ENCODE peak calls at places on chromosome 9, in eight cellular contexts. Y is endothelial cell; T is psoas muscle; Q is GM12865; H is CD8-positive, alpha-beta T cell; J is neural progenitor cell; K is cardiac muscle cell; A is AG10803. Z is an unnamed sample.
A peak's percentile ranks its signal among the peaks of the same experiment; 100 is the strongest.

GRCh38 chr9:117763314-117763713 is 59.1 kb downstream of the TLR4 start:
- DNase-seq in A (peak; percentile 66), J (no peak), Y (no peak), H (no peak), K (peak; percentile 45), T (no peak), Q (no peak), Z (no peak)

GRCh38 chr9:629136-629535 is 212.4 kb upstream of the DMRT1 start:
- DNase-seq in H (no peak), J (no peak), K (no peak), A (no peak), Q (no peak), T (no peak), Y (no peak), Z (no peak)

GRCh38 chr9:125964702-125965225 is 217.6 kb downstream of the PBX3 start:
- DNase-seq in T (no peak), Q (no peak), A (no peak), K (no peak), J (no peak), H (no peak), Y (no peak), Z (no peak)

GRCh38 chr9:116152941-116153764 is 438 bp upstream of the PAPPA start:
- DNase-seq in J (peak; percentile 81), Y (no peak), K (peak; percentile 83), T (no peak), A (peak; percentile 93), H (no peak), Q (no peak), Z (no peak)

GRCh38 chr9:1125741-1126140 is 75.6 kb downstream of the DMRT2 start:
- DNase-seq in Q (no peak), A (no peak), K (peak; percentile 2), T (no peak), Y (no peak), H (no peak), J (no peak), Z (no peak)

GRCh38 chr9:100575765-100576368 is 2.0 kb upstream of the CAVIN4 start:
- DNase-seq in H (no peak), Y (no peak), K (peak; percentile 54), J (no peak), Q (no peak), A (peak; percentile 80), T (no peak), Z (no peak)

GRCh38 chr9:109206670-109207069 is 39.6 kb upstream of the FRRS1L start:
- DNase-seq in A (no peak), H (no peak), Q (no peak), T (no peak), J (peak; percentile 32), Y (no peak), K (no peak), Z (no peak)

GRCh38 chr9:16289639-16290038 is 580.8 kb downstream of the BNC2 start:
- DNase-seq in J (no peak), A (no peak), T (no peak), H (no peak), Q (peak; percentile 30), Y (no peak), K (peak; percentile 44), Z (no peak)

GRCh38 chr9:120650352-120650751 is 63.9 kb downstream of the MEGF9 start:
- DNase-seq in K (peak; percentile 71), H (no peak), A (no peak), Q (no peak), Y (no peak), J (no peak), T (no peak), Z (no peak)

GRCh38 chr9:135888126-135888765 is 19.1 kb downstream of the CAMSAP1 start:
- DNase-seq in Q (no peak), J (no peak), Y (no peak), T (no peak), K (no peak), A (no peak), H (no peak), Z (no peak)

GRCh38 chr9:125982798-125983406 is 235.7 kb downstream of the PBX3 start:
- DNase-seq in T (no peak), K (no peak), H (no peak), A (no peak), Q (no peak), J (no peak), Y (no peak), Z (no peak)

GRCh38 chr9:113854310-113854709 is 21.8 kb upstream of the ZNF618 start:
- DNase-seq in A (no peak), Y (no peak), Q (no peak), K (no peak), T (no peak), J (no peak), H (no peak), Z (no peak)

GRCh38 chr9:113857875-113858274 is 18.2 kb upstream of the ZNF618 start:
- DNase-seq in A (no peak), Y (no peak), H (no peak), K (no peak), T (no peak), J (peak; percentile 40), Q (peak; percentile 15), Z (no peak)

GRCh38 chr9:113851359-113851758 is 24.8 kb upstream of the ZNF618 start:
- DNase-seq in H (no peak), K (no peak), Q (no peak), J (no peak), A (no peak), Y (no peak), T (no peak), Z (no peak)

GRCh38 chr9:113851860-113852259 is 24.2 kb upstream of the ZNF618 start:
- DNase-seq in Q (no peak), A (no peak), K (no peak), T (no peak), H (no peak), J (no peak), Y (no peak), Z (no peak)

DNA sequence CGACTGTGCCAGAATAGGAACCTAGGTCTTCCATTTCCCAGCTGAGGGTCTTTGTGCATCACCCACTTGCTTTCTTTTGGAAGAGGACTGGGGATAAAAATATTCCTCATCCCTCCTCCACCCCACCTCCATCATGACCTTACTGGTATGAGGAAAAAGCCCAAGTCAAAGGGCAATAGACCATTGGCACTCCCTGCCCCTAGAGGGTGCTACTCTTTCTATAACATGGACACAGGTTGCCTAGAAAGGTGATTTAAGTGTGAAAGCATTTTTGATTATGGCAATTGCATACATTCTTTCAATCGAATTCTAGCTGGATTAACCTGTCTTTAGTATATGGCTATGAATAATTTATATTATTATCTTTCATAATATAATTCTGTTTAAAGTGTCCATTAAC is 22.8 kb upstream of the ZNF618 start:
- DNase-seq in Y (no peak), A (peak; percentile 2), J (peak; percentile 54), H (no peak), Q (peak; percentile 13), K (peak; percentile 15), T (no peak), Z (no peak)
- TF ChIP-seq CTCF in Y (no peak), A (peak; percentile 54), J (peak; percentile 69), H (no peak), Q (peak; percentile 44), K (peak; percentile 50), T (peak; percentile 48), Z (peak; percentile 51)

DNA sequence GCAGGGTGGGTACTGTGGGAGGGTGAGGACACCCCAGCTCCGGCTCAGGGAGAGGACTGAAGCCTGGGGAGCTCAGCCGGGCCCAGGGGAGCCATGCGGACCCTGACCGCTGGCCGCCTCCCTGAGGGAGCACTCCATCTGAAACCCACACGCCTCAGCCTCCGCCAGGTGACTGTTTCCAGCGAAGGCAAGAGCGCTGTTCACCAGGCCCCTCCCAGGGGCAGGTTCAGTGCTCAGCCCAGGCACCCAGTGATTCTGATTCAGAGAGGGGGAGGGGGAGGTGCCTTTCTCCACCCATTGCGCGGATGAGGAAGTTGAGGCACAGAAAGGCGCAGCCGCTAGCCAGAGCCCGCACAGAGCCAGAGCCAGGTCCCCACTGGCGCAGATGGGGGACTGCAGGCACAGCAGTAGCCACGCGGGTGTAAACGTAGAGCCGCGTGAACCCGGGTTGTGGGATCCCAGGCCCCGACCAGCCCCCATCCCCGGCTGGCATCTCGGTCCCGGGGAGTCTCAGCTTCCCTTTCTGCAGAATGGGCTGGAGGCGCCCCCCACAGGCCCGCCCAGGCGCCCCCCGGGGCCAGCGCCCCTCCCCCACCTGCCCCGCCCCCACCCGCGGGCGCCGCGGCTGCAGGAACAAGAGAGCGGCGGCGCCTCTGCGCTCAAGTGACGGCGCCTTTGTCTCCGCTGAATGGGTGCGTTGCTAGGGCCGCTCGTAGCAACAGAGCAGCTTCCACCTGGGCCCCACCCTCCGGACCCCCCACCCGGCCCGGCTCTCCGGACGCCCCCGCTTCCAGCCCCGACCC is 27.2 kb downstream of the ADGRD2 start:
- DNase-seq in Q (no peak), H (no peak), T (no peak), K (peak; percentile 5), Y (no peak), A (no peak), J (peak; percentile 82), Z (peak; percentile 39)
- TF ChIP-seq CTCF in Q (no peak), H (no peak), T (no peak), K (no peak), Y (no peak), A (no peak), J (no peak), Z (peak; percentile 23)

DNA sequence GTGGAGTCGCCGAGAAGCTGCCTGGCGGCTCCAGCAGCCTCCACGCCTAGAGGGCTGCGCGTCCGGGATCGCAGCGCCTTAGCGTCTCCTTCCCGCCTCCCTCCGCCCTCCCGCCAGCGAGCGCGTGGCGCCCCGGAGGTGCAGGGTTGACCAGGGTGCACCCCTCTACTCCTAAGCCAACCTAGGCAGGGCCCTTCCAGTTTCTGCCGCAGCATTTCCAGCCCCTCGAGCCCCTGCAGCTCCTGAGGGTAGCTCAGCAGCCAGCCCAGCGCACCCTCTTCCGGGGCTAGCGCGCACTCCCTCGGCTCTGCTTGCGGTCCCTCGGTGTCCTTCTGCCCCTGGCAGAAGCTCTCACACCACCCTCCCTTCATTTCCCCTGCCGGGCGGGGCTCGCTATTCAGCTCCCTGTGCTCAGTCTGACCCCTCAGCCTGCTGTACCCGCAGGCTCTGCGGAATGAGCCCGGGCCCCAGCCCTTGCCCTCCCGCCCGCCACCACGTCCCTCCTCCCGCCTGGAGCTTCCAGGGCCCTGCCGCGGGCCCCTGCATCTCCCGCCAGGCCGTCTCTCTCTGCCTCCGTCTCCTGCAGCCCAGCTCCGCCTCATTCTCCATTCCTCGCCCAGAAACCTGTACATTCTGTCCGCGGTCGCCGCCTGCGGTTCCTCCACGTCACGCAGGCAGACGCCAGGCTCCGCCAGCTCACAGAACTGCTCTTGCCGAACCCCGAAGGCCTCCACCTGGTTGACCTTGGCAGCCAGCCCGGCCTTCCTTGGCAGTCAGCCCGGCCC is 61.8 kb downstream of the SPATA31C2 start:
- DNase-seq in Q (no peak), H (peak; percentile 7), T (peak; percentile 55), K (peak; percentile 91), Y (peak; percentile 58), A (peak; percentile 66), J (peak; percentile 83), Z (peak; percentile 61)
- TF ChIP-seq CTCF in Q (no peak), H (no peak), T (no peak), K (peak; percentile 31), Y (no peak), A (no peak), J (peak; percentile 33), Z (peak; percentile 47)

DNA sequence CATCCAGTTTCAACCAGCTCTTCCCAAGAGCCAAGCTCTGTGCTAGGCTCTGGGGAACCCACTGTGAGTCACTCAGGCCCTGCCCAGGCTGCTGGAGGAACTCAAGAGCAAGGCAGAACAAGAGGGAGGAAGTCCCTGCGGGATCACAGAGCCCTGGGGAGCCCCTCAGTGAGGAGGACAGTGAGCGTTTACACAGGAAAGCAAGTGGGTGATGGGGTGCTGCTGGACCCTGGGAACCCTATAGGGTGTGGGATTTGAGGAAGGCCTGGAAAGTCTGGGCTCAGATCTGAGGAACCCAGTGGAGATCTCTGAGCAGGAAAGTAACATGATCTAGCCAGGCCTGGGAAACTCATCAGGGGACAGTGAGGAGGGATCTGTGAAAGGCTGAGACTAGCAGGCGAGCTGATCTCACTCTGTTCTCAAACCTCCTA is 70.1 kb downstream of the SHB start:
- DNase-seq in Y (no peak), A (no peak), J (no peak), T (peak; percentile 35), H (no peak), K (no peak), Q (no peak), Z (no peak)
- TF ChIP-seq CTCF in Y (no peak), A (no peak), J (no peak), T (no peak), H (no peak), K (no peak), Q (no peak), Z (no peak)